ENCODE peak calls at places on chromosomes 11 and 22, in four cellular contexts. One of them, this sample, is unnamed. For H3K4me1, the result is how much of the 10 kb centered on the place peaks cover.

GRCh38 chr11:8071616-8072581 is 9.1 kb upstream of the TUB start:
- DNase-seq in upper lobe of left lung: no peak
- DNase-seq in A549: no peak
- DNase-seq in uterus: peak
- DNase-seq in this sample: no peak

GRCh38 chr22:46432164-46433068 is 96.9 kb downstream of the TRMU start:
- DNase-seq in upper lobe of left lung: peak
- DNase-seq in uterus: no peak
- DNase-seq in A549: no peak
- DNase-seq in this sample: no peak

GRCh38 chr11:65414776-65415498 is 7.7 kb upstream of the NEAT1 start:
- DNase-seq in A549: no peak
- DNase-seq in uterus: peak
- DNase-seq in upper lobe of left lung: peak
- DNase-seq in this sample: no peak

GRCh38 chr22:45576273-45576625 is 73.6 kb downstream of the FBLN1 start:
- DNase-seq in upper lobe of left lung: no peak
- DNase-seq in uterus: no peak
- DNase-seq in A549: no peak
- DNase-seq in this sample: no peak

GRCh38 chr11:114081641-114082414 is 22.3 kb downstream of the ZBTB16 start:
- DNase-seq in uterus: peak
- DNase-seq in A549: no peak
- DNase-seq in upper lobe of left lung: no peak
- DNase-seq in this sample: no peak

GRCh38 chr11:67562951-67563350 is 20.7 kb upstream of the GSTP1 start:
- DNase-seq in uterus: no peak
- DNase-seq in A549: no peak
- DNase-seq in upper lobe of left lung: no peak
- DNase-seq in this sample: no peak

GRCh38 chr22:50199251-50199721 is 1.5 kb upstream of the SELENOO start:
- DNase-seq in upper lobe of left lung: peak
- DNase-seq in uterus: no peak
- DNase-seq in A549: no peak
- DNase-seq in this sample: no peak

GRCh38 chr11:73249304-73249703 is 22.8 kb upstream of the P2RY6 start:
- DNase-seq in A549: no peak
- DNase-seq in upper lobe of left lung: no peak
- DNase-seq in uterus: no peak
- DNase-seq in this sample: no peak

GRCh38 chr11:69523453-69523852 is 42.0 kb downstream of the LINC01488 start:
- DNase-seq in uterus: no peak
- DNase-seq in A549: no peak
- DNase-seq in upper lobe of left lung: no peak
- DNase-seq in this sample: no peak

GRCh38 chr11:43986327-43986726 is 43.9 kb downstream of the C11orf96 start:
- DNase-seq in uterus: peak
- DNase-seq in A549: no peak
- DNase-seq in upper lobe of left lung: no peak
- DNase-seq in this sample: no peak

GRCh38 chr11:95295382-95295781 is 64.4 kb upstream of the SESN3 start:
- DNase-seq in uterus: no peak
- DNase-seq in A549: no peak
- DNase-seq in upper lobe of left lung: no peak
- DNase-seq in this sample: no peak

GRCh38 chr11:95296621-95297025 is 65.6 kb upstream of the SESN3 start:
- DNase-seq in upper lobe of left lung: no peak
- DNase-seq in A549: no peak
- DNase-seq in uterus: no peak
- DNase-seq in this sample: peak

GRCh38 chr11:95291946-95292345 is 60.9 kb upstream of the SESN3 start:
- DNase-seq in uterus: no peak
- DNase-seq in upper lobe of left lung: no peak
- DNase-seq in A549: no peak
- DNase-seq in this sample: peak

GRCh38 chr11:95296165-95296564 is 65.2 kb upstream of the SESN3 start:
- DNase-seq in uterus: peak
- DNase-seq in upper lobe of left lung: no peak
- DNase-seq in A549: no peak
- DNase-seq in this sample: no peak

DNA sequence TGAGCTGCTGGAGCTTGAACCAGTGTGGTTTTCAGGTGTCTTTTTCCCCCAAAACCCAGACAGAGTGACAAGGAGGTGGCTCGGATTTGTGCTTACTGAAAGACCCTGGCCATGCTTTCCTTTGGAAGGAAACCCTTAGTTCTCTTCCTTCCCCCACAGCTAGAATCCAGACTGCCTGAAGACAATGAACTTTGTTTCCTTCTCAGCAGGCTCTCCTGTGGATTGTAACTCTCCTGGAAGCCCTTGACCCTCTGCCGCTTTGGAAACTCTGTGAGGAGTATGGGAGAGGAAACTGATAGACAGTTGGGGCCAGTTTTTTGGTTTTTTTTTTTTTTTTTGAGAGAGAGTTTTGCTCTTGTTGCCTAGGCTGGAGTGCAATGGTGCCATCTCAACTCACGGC is 62.1 kb upstream of the SESN3 start:
- DNase-seq in uterus: no peak
- DNase-seq in upper lobe of left lung: no peak
- DNase-seq in A549: no peak
- DNase-seq in this sample: no peak
- TF ChIP-seq POLR2A in uterus: no peak
- TF ChIP-seq POLR2A in upper lobe of left lung: no peak
- TF ChIP-seq POLR2A in A549: no peak
- TF ChIP-seq POLR2A in this sample: no peak

GRCh38 chr22:37636949-37637273 is 2.6 kb upstream of the SH3BP1 start:
- DNase-seq in uterus: no peak
- DNase-seq in A549: no peak
- DNase-seq in upper lobe of left lung: no peak
- DNase-seq in this sample: no peak
- H3K4me1 ChIP-seq in uterus: under half
- H3K4me1 ChIP-seq in A549: under half
- H3K4me1 ChIP-seq in upper lobe of left lung: half or more
- H3K4me1 ChIP-seq in this sample: half or more

GRCh38 chr11:59102259-59102765 is 4.7 kb upstream of the FAM111B start:
- DNase-seq in upper lobe of left lung: peak
- DNase-seq in uterus: peak
- DNase-seq in A549: peak
- DNase-seq in this sample: peak
- TF ChIP-seq POLR2A in upper lobe of left lung: no peak
- TF ChIP-seq POLR2A in uterus: no peak
- TF ChIP-seq POLR2A in A549: no peak
- TF ChIP-seq POLR2A in this sample: no peak

GRCh38 chr11:128290106-128290840 is 297.1 kb downstream of the ETS1 start:
- DNase-seq in uterus: peak
- DNase-seq in A549: peak
- DNase-seq in upper lobe of left lung: peak
- DNase-seq in this sample: peak
- H3K4me1 ChIP-seq in uterus: under half
- H3K4me1 ChIP-seq in A549: under half
- H3K4me1 ChIP-seq in upper lobe of left lung: under half
- H3K4me1 ChIP-seq in this sample: under half

DNA sequence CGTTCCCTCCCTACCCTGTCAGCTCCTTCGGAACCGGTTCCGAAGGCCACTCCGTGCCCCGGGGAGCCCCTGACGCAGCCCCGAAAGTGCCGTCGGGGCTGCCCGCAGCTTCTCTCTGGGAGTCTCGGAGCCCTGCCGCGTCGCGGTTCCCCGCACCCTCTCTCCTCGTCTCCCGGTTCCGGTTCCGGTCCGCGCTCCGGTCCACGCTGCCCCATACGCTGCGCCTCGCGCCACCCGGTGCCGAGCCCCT is 626 bp downstream of the MTA2 start:
- DNase-seq in A549: no peak
- DNase-seq in upper lobe of left lung: no peak
- DNase-seq in uterus: no peak
- DNase-seq in this sample: peak
- TF ChIP-seq POLR2A in A549: peak
- TF ChIP-seq POLR2A in upper lobe of left lung: no peak
- TF ChIP-seq POLR2A in uterus: no peak
- TF ChIP-seq POLR2A in this sample: no peak

GRCh38 chr22:35892192-35892591 is 136.4 kb downstream of the RBFOX2 start:
- DNase-seq in uterus: peak
- DNase-seq in upper lobe of left lung: no peak
- DNase-seq in A549: no peak
- DNase-seq in this sample: no peak

GRCh38 chr22:35891442-35891841 is 137.2 kb downstream of the RBFOX2 start:
- DNase-seq in A549: no peak
- DNase-seq in upper lobe of left lung: no peak
- DNase-seq in uterus: no peak
- DNase-seq in this sample: no peak

GRCh38 chr22:35887296-35887875 is 141.2 kb downstream of the RBFOX2 start:
- DNase-seq in A549: no peak
- DNase-seq in uterus: no peak
- DNase-seq in upper lobe of left lung: no peak
- DNase-seq in this sample: no peak

GRCh38 chr22:35888181-35888870 is 140.3 kb downstream of the RBFOX2 start:
- DNase-seq in uterus: no peak
- DNase-seq in A549: no peak
- DNase-seq in upper lobe of left lung: no peak
- DNase-seq in this sample: no peak

DNA sequence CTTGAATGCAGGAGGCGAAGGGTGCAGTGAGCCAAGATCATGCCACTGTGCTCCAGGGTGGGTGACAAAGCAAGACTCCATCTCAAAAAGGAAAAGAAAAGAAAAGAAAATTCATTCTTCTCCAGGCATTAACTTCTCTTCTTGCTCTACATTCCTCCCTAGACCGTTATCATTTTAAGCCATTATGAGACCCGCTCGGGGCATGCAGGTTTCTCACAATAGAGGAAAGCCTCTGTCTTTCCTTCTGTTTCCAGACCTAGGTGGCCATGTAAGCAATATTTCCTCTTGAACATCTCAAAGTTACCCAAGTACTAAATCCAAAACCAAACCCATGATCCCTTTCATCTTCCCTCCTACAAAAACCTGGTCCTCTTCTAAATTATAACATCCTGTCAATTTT is 139.6 kb downstream of the RBFOX2 start:
- DNase-seq in A549: no peak
- DNase-seq in upper lobe of left lung: no peak
- DNase-seq in uterus: no peak
- DNase-seq in this sample: no peak
- H3K4me1 ChIP-seq in A549: under half
- H3K4me1 ChIP-seq in upper lobe of left lung: under half
- H3K4me1 ChIP-seq in uterus: under half
- H3K4me1 ChIP-seq in this sample: under half

GRCh38 chr11:86802146-86802545 is 1.8 kb downstream of the PRSS23 start:
- DNase-seq in upper lobe of left lung: no peak
- DNase-seq in A549: no peak
- DNase-seq in uterus: no peak
- DNase-seq in this sample: no peak
- TF ChIP-seq POLR2A in upper lobe of left lung: no peak
- TF ChIP-seq POLR2A in A549: no peak
- TF ChIP-seq POLR2A in uterus: no peak
- TF ChIP-seq POLR2A in this sample: no peak